ENCODE peak calls at places on chromosome X, in five cellular contexts. One of them, this sample, is unnamed. For H3K4me1, the result is how much of the 10 kb centered on the place peaks cover.

GRCh38 chrX:22969416-22969815 is 30.3 kb upstream of the DDX53 start:
- DNase-seq in neural progenitor cell: no peak
- DNase-seq in CD4-positive, alpha-beta memory T cell: no peak
- DNase-seq in MM.1S: peak
- DNase-seq in left lung: no peak
- DNase-seq in this sample: no peak

GRCh38 chrX:78029663-78030062 is 60.2 kb upstream of the PGAM4 start:
- DNase-seq in left lung: no peak
- DNase-seq in neural progenitor cell: peak
- DNase-seq in MM.1S: peak
- DNase-seq in CD4-positive, alpha-beta memory T cell: no peak
- DNase-seq in this sample: no peak

GRCh38 chrX:46626566-46626965 is 53.0 kb downstream of the CHST7 start:
- DNase-seq in CD4-positive, alpha-beta memory T cell: no peak
- DNase-seq in left lung: peak
- DNase-seq in MM.1S: no peak
- DNase-seq in neural progenitor cell: no peak
- DNase-seq in this sample: no peak

GRCh38 chrX:96971812-96972211 is 88.1 kb downstream of the RPA4 start:
- DNase-seq in neural progenitor cell: no peak
- DNase-seq in MM.1S: no peak
- DNase-seq in left lung: no peak
- DNase-seq in CD4-positive, alpha-beta memory T cell: no peak
- DNase-seq in this sample: no peak

GRCh38 chrX:123993326-123993725 is 31.8 kb downstream of the STAG2 start:
- DNase-seq in left lung: no peak
- DNase-seq in MM.1S: no peak
- DNase-seq in CD4-positive, alpha-beta memory T cell: no peak
- DNase-seq in neural progenitor cell: no peak
- DNase-seq in this sample: no peak

GRCh38 chrX:43500240-43500639 is 155.9 kb upstream of the MAOA start:
- DNase-seq in MM.1S: no peak
- DNase-seq in CD4-positive, alpha-beta memory T cell: no peak
- DNase-seq in left lung: no peak
- DNase-seq in neural progenitor cell: peak
- DNase-seq in this sample: no peak

GRCh38 chrX:156001667-156002021 is 4.1 kb downstream of the IL9R start:
- DNase-seq in neural progenitor cell: no peak
- DNase-seq in left lung: no peak
- DNase-seq in CD4-positive, alpha-beta memory T cell: peak
- DNase-seq in MM.1S: no peak
- DNase-seq in this sample: no peak

GRCh38 chrX:94123062-94123461 is 449.1 kb downstream of the FAM133A start:
- DNase-seq in left lung: no peak
- DNase-seq in neural progenitor cell: no peak
- DNase-seq in MM.1S: peak
- DNase-seq in CD4-positive, alpha-beta memory T cell: no peak
- DNase-seq in this sample: no peak

GRCh38 chrX:135973025-135973547 is 702 bp downstream of the MMGT1 start:
- DNase-seq in MM.1S: peak
- DNase-seq in CD4-positive, alpha-beta memory T cell: no peak
- DNase-seq in left lung: no peak
- DNase-seq in neural progenitor cell: no peak
- DNase-seq in this sample: no peak

GRCh38 chrX:122203399-122203798 is 980.7 kb upstream of the GRIA3 start:
- DNase-seq in CD4-positive, alpha-beta memory T cell: no peak
- DNase-seq in neural progenitor cell: peak
- DNase-seq in MM.1S: no peak
- DNase-seq in left lung: no peak
- DNase-seq in this sample: no peak

GRCh38 chrX:116413273-116413672 is 23.1 kb upstream of the SLC6A14 start:
- DNase-seq in neural progenitor cell: no peak
- DNase-seq in CD4-positive, alpha-beta memory T cell: no peak
- DNase-seq in MM.1S: no peak
- DNase-seq in left lung: no peak
- DNase-seq in this sample: no peak

GRCh38 chrX:6279277-6279909 is 50.7 kb upstream of the NLGN4X start:
- DNase-seq in left lung: no peak
- DNase-seq in neural progenitor cell: no peak
- DNase-seq in CD4-positive, alpha-beta memory T cell: no peak
- DNase-seq in MM.1S: no peak
- DNase-seq in this sample: no peak

GRCh38 chrX:40156472-40157227 is 58.9 kb upstream of the BCOR start:
- DNase-seq in CD4-positive, alpha-beta memory T cell: no peak
- DNase-seq in left lung: no peak
- DNase-seq in neural progenitor cell: peak
- DNase-seq in MM.1S: no peak
- DNase-seq in this sample: peak

GRCh38 chrX:46758163-46758955 is 559 bp downstream of the SLC9A7 start:
- DNase-seq in MM.1S: no peak
- DNase-seq in left lung: no peak
- DNase-seq in neural progenitor cell: no peak
- DNase-seq in CD4-positive, alpha-beta memory T cell: no peak
- DNase-seq in this sample: no peak

GRCh38 chrX:13005671-13006473 is 31.0 kb downstream of the TMSB4X start:
- DNase-seq in neural progenitor cell: no peak
- DNase-seq in CD4-positive, alpha-beta memory T cell: no peak
- DNase-seq in MM.1S: peak
- DNase-seq in left lung: no peak
- DNase-seq in this sample: no peak

GRCh38 chrX:12949927-12950656 is 24.8 kb upstream of the TMSB4X start:
- DNase-seq in CD4-positive, alpha-beta memory T cell: peak
- DNase-seq in left lung: peak
- DNase-seq in MM.1S: peak
- DNase-seq in neural progenitor cell: no peak
- DNase-seq in this sample: peak

GRCh38 chrX:55867708-55868107 is 150.2 kb downstream of the RRAGB start:
- DNase-seq in CD4-positive, alpha-beta memory T cell: no peak
- DNase-seq in neural progenitor cell: no peak
- DNase-seq in MM.1S: no peak
- DNase-seq in left lung: no peak
- DNase-seq in this sample: no peak

GRCh38 chrX:11929476-11929875 is 171.4 kb downstream of the MSL3 start:
- DNase-seq in MM.1S: no peak
- DNase-seq in neural progenitor cell: no peak
- DNase-seq in CD4-positive, alpha-beta memory T cell: no peak
- DNase-seq in left lung: no peak
- DNase-seq in this sample: no peak

GRCh38 chrX:135632353-135632752 is 81.1 kb upstream of the CT45A1 start:
- DNase-seq in left lung: no peak
- DNase-seq in neural progenitor cell: no peak
- DNase-seq in CD4-positive, alpha-beta memory T cell: no peak
- DNase-seq in MM.1S: peak
- DNase-seq in this sample: no peak

GRCh38 chrX:37667141-37667540 is 18.4 kb upstream of the XK start:
- DNase-seq in MM.1S: no peak
- DNase-seq in left lung: no peak
- DNase-seq in CD4-positive, alpha-beta memory T cell: no peak
- DNase-seq in neural progenitor cell: no peak
- DNase-seq in this sample: no peak

GRCh38 chrX:104318330-104319009 is 63.7 kb upstream of the ESX1 start:
- DNase-seq in MM.1S: no peak
- DNase-seq in CD4-positive, alpha-beta memory T cell: no peak
- DNase-seq in neural progenitor cell: peak
- DNase-seq in left lung: no peak
- DNase-seq in this sample: no peak

GRCh38 chrX:30513284-30513683 is 64.3 kb downstream of the TASL start:
- DNase-seq in neural progenitor cell: peak
- DNase-seq in CD4-positive, alpha-beta memory T cell: no peak
- DNase-seq in left lung: no peak
- DNase-seq in MM.1S: no peak
- DNase-seq in this sample: no peak

GRCh38 chrX:124842205-124842604 is 477.5 kb upstream of the TEX13C start:
- DNase-seq in MM.1S: no peak
- DNase-seq in neural progenitor cell: no peak
- DNase-seq in left lung: no peak
- DNase-seq in CD4-positive, alpha-beta memory T cell: no peak
- DNase-seq in this sample: no peak

GRCh38 chrX:149909324-149910177 is 19.8 kb upstream of the HSFX4 start:
- DNase-seq in left lung: no peak
- DNase-seq in MM.1S: no peak
- DNase-seq in neural progenitor cell: no peak
- DNase-seq in CD4-positive, alpha-beta memory T cell: peak
- DNase-seq in this sample: no peak

GRCh38 chrX:39903343-39903742 is 194.4 kb downstream of the BCOR start:
- DNase-seq in neural progenitor cell: no peak
- DNase-seq in left lung: no peak
- DNase-seq in CD4-positive, alpha-beta memory T cell: no peak
- DNase-seq in MM.1S: no peak
- DNase-seq in this sample: no peak

GRCh38 chrX:12994321-12994720 is 19.4 kb downstream of the TMSB4X start:
- DNase-seq in CD4-positive, alpha-beta memory T cell: no peak
- DNase-seq in MM.1S: no peak
- DNase-seq in neural progenitor cell: no peak
- DNase-seq in left lung: no peak
- DNase-seq in this sample: no peak

GRCh38 chrX:97756879-97757278 is 873.2 kb downstream of the RPA4 start:
- DNase-seq in neural progenitor cell: no peak
- DNase-seq in MM.1S: no peak
- DNase-seq in CD4-positive, alpha-beta memory T cell: no peak
- DNase-seq in left lung: no peak
- DNase-seq in this sample: no peak

GRCh38 chrX:76366972-76367371 is 60.5 kb upstream of the MAGEE1 start:
- DNase-seq in left lung: no peak
- DNase-seq in CD4-positive, alpha-beta memory T cell: no peak
- DNase-seq in neural progenitor cell: no peak
- DNase-seq in MM.1S: no peak
- DNase-seq in this sample: no peak

GRCh38 chrX:148885203-148885602 is 384.8 kb downstream of the AFF2 start:
- DNase-seq in left lung: no peak
- DNase-seq in CD4-positive, alpha-beta memory T cell: no peak
- DNase-seq in neural progenitor cell: no peak
- DNase-seq in MM.1S: no peak
- DNase-seq in this sample: no peak

DNA sequence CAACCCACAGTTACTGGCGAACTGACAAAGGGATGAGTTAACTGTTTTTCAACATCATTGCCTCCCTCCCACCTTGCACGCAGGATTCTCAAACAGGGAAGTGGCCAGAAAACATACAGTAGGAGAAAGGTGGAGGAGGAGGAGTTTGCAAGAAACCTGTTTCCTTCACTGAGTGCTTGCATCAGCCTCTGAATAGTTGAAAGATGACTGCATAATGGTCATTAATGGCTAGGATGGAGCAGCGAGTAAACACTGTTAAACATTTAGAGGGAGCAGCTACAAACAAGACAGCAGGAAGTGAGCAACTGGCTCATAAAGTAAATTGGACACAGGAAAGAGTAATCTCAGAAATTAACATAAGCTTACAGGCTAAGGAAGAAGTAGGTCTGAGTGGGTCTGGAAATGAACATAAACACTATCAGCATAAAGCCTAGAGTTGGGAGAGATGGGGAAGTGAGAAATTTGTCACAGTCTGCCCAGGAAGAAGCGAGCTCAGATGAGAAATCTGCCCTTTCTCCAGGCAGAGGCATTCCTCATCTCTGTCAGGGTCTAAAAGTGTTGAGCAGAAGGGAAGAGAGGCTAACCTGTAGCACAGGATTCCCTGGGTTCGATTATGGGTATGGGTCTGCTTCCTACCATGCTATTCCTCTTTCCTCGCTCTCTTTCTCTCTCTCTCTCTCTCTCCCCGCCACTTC is 38.6 kb downstream of the TRPC5OS start:
- DNase-seq in MM.1S: no peak
- DNase-seq in CD4-positive, alpha-beta memory T cell: no peak
- DNase-seq in neural progenitor cell: no peak
- DNase-seq in left lung: no peak
- DNase-seq in this sample: no peak
- H3K27ac ChIP-seq in MM.1S: no peak
- H3K27ac ChIP-seq in CD4-positive, alpha-beta memory T cell: no peak
- H3K27ac ChIP-seq in neural progenitor cell: no peak
- H3K27ac ChIP-seq in left lung: no peak
- H3K27ac ChIP-seq in this sample: no peak

DNA sequence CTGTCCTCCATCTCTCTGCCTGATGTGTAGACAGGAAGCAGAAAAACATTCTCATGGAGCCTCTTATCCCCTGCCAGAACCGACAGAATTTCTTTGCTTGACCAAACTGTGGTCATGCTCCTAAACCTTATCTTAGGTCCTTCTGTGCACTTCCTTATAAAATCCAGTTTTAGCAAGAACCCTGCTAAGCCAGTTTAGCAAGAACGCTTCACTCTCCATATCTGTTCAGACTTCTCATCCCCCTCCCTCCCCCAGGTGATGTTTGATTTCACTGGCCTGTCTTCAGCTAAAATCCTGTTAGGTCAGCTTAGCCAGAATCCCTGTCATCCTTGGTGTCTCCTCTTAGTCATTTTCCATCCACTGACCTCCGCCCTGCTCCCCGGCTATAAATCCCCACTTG is 1130.9 kb upstream of the PRKX start:
- DNase-seq in CD4-positive, alpha-beta memory T cell: no peak
- DNase-seq in neural progenitor cell: no peak
- DNase-seq in left lung: no peak
- DNase-seq in MM.1S: no peak
- DNase-seq in this sample: no peak
- H3K4me1 ChIP-seq in CD4-positive, alpha-beta memory T cell: under half
- H3K4me1 ChIP-seq in neural progenitor cell: under half
- H3K4me1 ChIP-seq in left lung: under half
- H3K4me1 ChIP-seq in MM.1S: under half
- H3K4me1 ChIP-seq in this sample: under half

GRCh38 chrX:10034740-10035260 is 67.6 kb downstream of the CLDN34 start:
- DNase-seq in neural progenitor cell: no peak
- DNase-seq in left lung: no peak
- DNase-seq in MM.1S: no peak
- DNase-seq in CD4-positive, alpha-beta memory T cell: no peak
- DNase-seq in this sample: no peak
- H3K27ac ChIP-seq in neural progenitor cell: no peak
- H3K27ac ChIP-seq in left lung: no peak
- H3K27ac ChIP-seq in MM.1S: no peak
- H3K27ac ChIP-seq in CD4-positive, alpha-beta memory T cell: no peak
- H3K27ac ChIP-seq in this sample: no peak

DNA sequence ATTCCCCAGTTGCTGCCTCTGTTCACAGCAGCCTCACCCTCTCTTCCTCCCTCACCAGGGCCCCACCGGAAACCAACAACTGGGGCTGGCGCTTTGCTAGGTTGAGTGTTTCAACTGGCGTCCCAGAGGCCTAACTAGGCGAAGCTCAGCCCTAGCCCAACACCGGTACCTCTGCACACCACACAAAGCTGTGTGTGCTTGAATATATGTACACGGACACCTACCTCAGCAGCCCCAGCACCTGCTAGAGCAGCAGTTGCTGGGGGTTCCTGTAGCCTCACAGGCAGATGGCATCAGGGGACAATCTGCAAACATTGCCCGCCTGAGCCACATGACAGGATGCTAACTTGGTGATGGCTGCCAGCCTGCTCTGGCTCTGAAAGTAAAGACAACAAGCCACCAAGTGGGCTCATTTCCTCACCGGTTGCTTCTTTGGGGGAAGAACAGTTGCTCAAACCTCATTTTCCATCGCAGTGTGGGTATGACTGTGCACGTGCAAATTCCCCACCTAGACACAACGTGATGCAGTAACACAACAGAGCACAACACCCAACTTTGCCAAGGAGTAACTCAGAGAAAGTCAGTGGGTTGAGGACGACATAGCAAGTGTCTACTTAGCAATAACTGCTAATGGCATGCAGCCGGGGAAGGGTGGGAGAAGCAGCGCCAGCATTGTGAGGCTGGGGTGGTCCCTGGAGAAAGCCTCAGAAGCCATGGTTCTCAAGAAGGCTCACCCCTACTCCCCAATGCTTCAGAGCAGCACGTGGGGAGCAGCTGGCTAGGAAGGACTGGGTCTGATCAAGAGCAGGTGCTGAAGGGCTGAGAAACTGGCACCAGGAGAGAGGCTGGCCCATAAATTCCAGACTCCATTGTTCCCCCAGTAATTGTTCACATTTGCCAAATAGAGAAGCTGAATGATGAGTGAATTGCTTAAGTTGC is 139.5 kb downstream of the SH3KBP1 start:
- DNase-seq in left lung: no peak
- DNase-seq in CD4-positive, alpha-beta memory T cell: peak
- DNase-seq in MM.1S: no peak
- DNase-seq in neural progenitor cell: no peak
- DNase-seq in this sample: no peak
- H3K4me1 ChIP-seq in left lung: under half
- H3K4me1 ChIP-seq in CD4-positive, alpha-beta memory T cell: half or more
- H3K4me1 ChIP-seq in MM.1S: under half
- H3K4me1 ChIP-seq in neural progenitor cell: under half
- H3K4me1 ChIP-seq in this sample: under half